ENCODE peak calls at places on chromosomes 5 and 9, in seven cellular contexts. G is fibroblast of the aortic adventitia, U is brain microvascular endothelial cell, Q is PC-3, N is WERI-Rb-1, I is choroid plexus epithelial cell, B is AG10803. F is an unnamed sample.

GRCh38 chr5:123182072-123182471 is 93.0 kb downstream of the PRDM6 start:
- DNase-seq in B (no peak), N (no peak), G (no peak), Q (no peak), I (no peak), U (no peak), F (no peak)

GRCh38 chr9:78324068-78324650 is 27.2 kb downstream of the PSAT1 start:
- DNase-seq in I (no peak), U (no peak), N (no peak), B (no peak), G (no peak), Q (no peak), F (no peak)

GRCh38 chr5:168135897-168136296 is 155.5 kb upstream of the WWC1 start:
- DNase-seq in I (no peak), Q (no peak), G (no peak), U (no peak), B (peak; percentile 8), N (no peak), F (no peak)

GRCh38 chr5:10338996-10339903 is 14.2 kb upstream of the MARCHF6 start:
- DNase-seq in B (no peak), N (no peak), U (no peak), I (no peak), G (no peak), Q (no peak), F (no peak)

GRCh38 chr9:27622688-27623340 is 49.5 kb upstream of the C9orf72 start:
- DNase-seq in Q (peak; percentile 70), U (no peak), N (no peak), B (no peak), I (no peak), G (no peak), F (no peak)

GRCh38 chr5:28750236-28750635 is 1711.8 kb upstream of the CDH9 start:
- DNase-seq in G (no peak), N (no peak), I (peak; percentile 63), U (peak; percentile 3), Q (no peak), B (no peak), F (peak; percentile 34)

GRCh38 chr9:72292874-72293607 is 72.0 kb downstream of the ZFAND5 start:
- DNase-seq in I (peak; percentile 99), G (peak; percentile 90), U (peak; percentile 76), Q (peak; percentile 48), B (peak; percentile 73), N (no peak), F (peak; percentile 98)

GRCh38 chr5:108905818-108906217 is 158.1 kb downstream of the FER start:
- DNase-seq in I (no peak), U (no peak), Q (no peak), N (no peak), B (peak; percentile 5), G (peak; percentile 17), F (no peak)

GRCh38 chr5:170579623-170580022 is 75.8 kb downstream of the KCNIP1 start:
- DNase-seq in N (no peak), G (no peak), Q (no peak), I (no peak), U (no peak), B (no peak), F (no peak)

GRCh38 chr9:70586506-70586905 is 172.0 kb upstream of the KLF9 start:
- DNase-seq in B (peak; percentile 51), U (no peak), N (no peak), Q (no peak), G (no peak), I (no peak), F (no peak)

GRCh38 chr9:17744786-17745185 is 165.9 kb downstream of the SH3GL2 start:
- DNase-seq in I (peak; percentile 18), U (no peak), N (no peak), G (peak; percentile 18), Q (peak; percentile 53), B (no peak), F (no peak)

GRCh38 chr5:1293997-1294838 is 650 bp downstream of the TERT start:
- DNase-seq in U (no peak), G (no peak), N (peak; percentile 11), B (no peak), I (no peak), Q (no peak), F (no peak)
- H3K4me3 ChIP-seq in U (no peak overlapping the region), G (no peak overlapping the region), N (no peak overlapping the region), B (no peak overlapping the region), I (no peak overlapping the region), Q (no peak overlapping the region), F (no peak overlapping the region)

GRCh38 chr5:150641826-150642566 is 1.5 kb downstream of the SYNPO start:
- DNase-seq in I (no peak), B (no peak), G (no peak), Q (peak; percentile 30), U (no peak), N (no peak), F (no peak)
- H3K4me3 ChIP-seq in I (peak overlapping the region; percentile 58), B (peak overlapping the region; percentile 80), G (peak overlapping the region; percentile 0), Q (peak overlapping the region; percentile 64), U (peak overlapping the region; percentile 49), N (no peak overlapping the region), F (peak overlapping the region; percentile 6)

DNA sequence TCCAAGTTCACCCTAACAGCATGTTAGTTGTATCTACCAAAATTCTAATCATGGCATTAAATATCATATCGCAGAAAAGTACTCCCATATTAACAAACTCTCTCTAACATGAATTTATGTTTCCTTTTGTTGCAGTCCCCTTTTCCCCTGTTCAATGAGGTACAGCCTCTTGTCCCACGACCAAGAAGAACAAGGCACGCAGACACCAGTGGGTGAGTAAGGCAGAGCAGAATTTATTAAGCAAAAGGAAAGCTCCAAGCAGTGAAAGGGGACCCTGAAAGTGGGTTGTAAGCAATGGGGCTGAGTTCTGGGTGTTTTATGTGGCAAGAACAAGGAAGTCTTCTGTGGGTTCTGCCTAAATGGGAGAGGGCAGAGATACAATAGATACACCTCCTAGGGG is 183.5 kb downstream of the LURAP1L start:
- DNase-seq in U (no peak), I (no peak), G (no peak), N (no peak), B (no peak), Q (no peak), F (no peak)
- H3K4me3 ChIP-seq in U (no peak overlapping the region), I (no peak overlapping the region), G (no peak overlapping the region), N (no peak overlapping the region), B (no peak overlapping the region), Q (no peak overlapping the region), F (no peak overlapping the region)

GRCh38 chr5:159030357-159030756 is 69.4 kb downstream of the EBF1 start:
- DNase-seq in Q (no peak), U (no peak), N (no peak), I (no peak), B (no peak), G (no peak), F (no peak)

GRCh38 chr5:159031513-159031912 is 68.2 kb downstream of the EBF1 start:
- DNase-seq in I (peak; percentile 97), U (peak; percentile 87), B (no peak), N (no peak), Q (no peak), G (peak; percentile 51), F (peak; percentile 63)

GRCh38 chr5:159033351-159033657 is 66.4 kb downstream of the EBF1 start:
- DNase-seq in I (peak; percentile 80), B (no peak), Q (no peak), U (no peak), N (no peak), G (peak; percentile 40), F (no peak)

GRCh38 chr5:159032656-159033350 is 66.9 kb downstream of the EBF1 start:
- DNase-seq in I (no peak), N (no peak), G (peak; percentile 22), B (no peak), U (no peak), Q (no peak), F (no peak)

GRCh38 chr5:159031915-159032314 is 67.8 kb downstream of the EBF1 start:
- DNase-seq in N (no peak), G (no peak), B (no peak), Q (no peak), U (no peak), I (no peak), F (no peak)
- H3K4me3 ChIP-seq in N (no peak overlapping the region), G (no peak overlapping the region), B (no peak overlapping the region), Q (no peak overlapping the region), U (no peak overlapping the region), I (no peak overlapping the region), F (no peak overlapping the region)

GRCh38 chr9:693460-694390 is 147.8 kb upstream of the DMRT1 start:
- DNase-seq in U (peak; percentile 66), I (peak; percentile 80), B (peak; percentile 93), G (peak; percentile 95), N (no peak), Q (no peak), F (peak; percentile 41)
- H3K4me3 ChIP-seq in U (no peak overlapping the region), I (no peak overlapping the region), B (peak overlapping the region; percentile 51), G (peak overlapping the region; percentile 52), N (no peak overlapping the region), Q (peak overlapping the region; percentile 39), F (peak overlapping the region; percentile 34)

GRCh38 chr5:172106511-172107356 is 81.3 kb downstream of the STK10 start:
- DNase-seq in U (no peak), G (peak; percentile 31), B (no peak), N (peak; percentile 75), Q (peak; percentile 59), I (no peak), F (no peak)
- H3K4me3 ChIP-seq in U (peak overlapping the region; percentile 30), G (peak overlapping the region; percentile 31), B (peak overlapping the region; percentile 21), N (peak overlapping the region; percentile 37), Q (peak overlapping the region; percentile 30), I (peak overlapping the region; percentile 35), F (peak overlapping the region; percentile 13)

DNA sequence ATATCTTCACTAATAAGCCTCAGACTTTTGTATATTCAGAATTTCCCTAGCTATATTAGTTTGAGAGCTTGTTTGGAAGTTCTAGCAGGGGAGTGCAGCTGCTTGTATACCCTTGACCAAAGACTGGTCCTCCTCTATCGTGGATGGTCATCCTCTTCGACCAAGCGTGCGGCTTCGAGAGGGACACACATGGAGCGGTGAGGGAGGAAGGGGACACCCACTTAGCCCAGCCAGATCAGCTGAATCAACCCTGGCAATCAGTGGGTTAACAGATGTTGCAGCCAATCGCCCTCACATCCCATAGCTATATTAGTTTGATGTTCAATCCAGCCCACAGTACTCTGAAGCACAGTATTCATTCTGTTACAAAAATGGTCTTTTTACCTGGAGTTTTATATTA is 3.2 kb downstream of the CAVIN4 start:
- DNase-seq in Q (no peak), I (no peak), U (no peak), G (no peak), N (no peak), B (no peak), F (no peak)
- H3K4me3 ChIP-seq in Q (no peak overlapping the region), I (no peak overlapping the region), U (no peak overlapping the region), G (no peak overlapping the region), N (no peak overlapping the region), B (no peak overlapping the region), F (no peak overlapping the region)

GRCh38 chr9:104774132-104774531 is 10.2 kb downstream of the NIPSNAP3B start:
- DNase-seq in U (no peak), N (no peak), I (peak; percentile 29), B (no peak), G (no peak), Q (no peak), F (no peak)
- H3K4me3 ChIP-seq in U (no peak overlapping the region), N (no peak overlapping the region), I (no peak overlapping the region), B (no peak overlapping the region), G (no peak overlapping the region), Q (no peak overlapping the region), F (no peak overlapping the region)

F was measured in skeletal muscle cell.